ENCODE peak calls at places on chromosome 10, in nine cellular contexts. One of them, this sample, is unnamed. For H3K36me3, the result is how much of the 10 kb centered on the place peaks cover.

GRCh38 chr10:32446701-32447406 is 914 bp downstream of the CCDC7 start:
- DNase-seq in ascending aorta: no peak
- DNase-seq in psoas muscle: no peak
- DNase-seq in cardiac muscle cell: peak
- DNase-seq in brain microvascular endothelial cell: no peak
- DNase-seq in K562: peak
- DNase-seq in GM23338: peak
- DNase-seq in lung: no peak
- DNase-seq in right atrium auricular region: no peak
- DNase-seq in this sample: no peak

GRCh38 chr10:112307631-112308502 is 24.7 kb downstream of the TECTB start:
- DNase-seq in ascending aorta: no peak
- DNase-seq in psoas muscle: no peak
- DNase-seq in cardiac muscle cell: peak
- DNase-seq in brain microvascular endothelial cell: peak
- DNase-seq in K562: peak
- DNase-seq in GM23338: peak
- DNase-seq in lung: peak
- DNase-seq in right atrium auricular region: no peak
- DNase-seq in this sample: no peak

GRCh38 chr10:113045155-113046055 is 95.4 kb downstream of the TCF7L2 start:
- DNase-seq in ascending aorta: no peak
- DNase-seq in psoas muscle: no peak
- DNase-seq in cardiac muscle cell: peak
- DNase-seq in brain microvascular endothelial cell: peak
- DNase-seq in K562: no peak
- DNase-seq in GM23338: no peak
- DNase-seq in lung: no peak
- DNase-seq in right atrium auricular region: no peak
- DNase-seq in this sample: peak

GRCh38 chr10:13525683-13526082 is 3.1 kb downstream of the BEND7 start:
- DNase-seq in ascending aorta: no peak
- DNase-seq in psoas muscle: no peak
- DNase-seq in cardiac muscle cell: no peak
- DNase-seq in brain microvascular endothelial cell: no peak
- DNase-seq in K562: no peak
- DNase-seq in GM23338: no peak
- DNase-seq in lung: no peak
- DNase-seq in right atrium auricular region: no peak
- DNase-seq in this sample: no peak

GRCh38 chr10:12448340-12448728 is 99.0 kb downstream of the CAMK1D start:
- DNase-seq in ascending aorta: no peak
- DNase-seq in psoas muscle: no peak
- DNase-seq in cardiac muscle cell: no peak
- DNase-seq in brain microvascular endothelial cell: peak
- DNase-seq in K562: no peak
- DNase-seq in GM23338: no peak
- DNase-seq in lung: no peak
- DNase-seq in right atrium auricular region: no peak
- DNase-seq in this sample: no peak

GRCh38 chr10:100282907-100283306 is 3.6 kb downstream of the BLOC1S2 start:
- DNase-seq in ascending aorta: no peak
- DNase-seq in psoas muscle: no peak
- DNase-seq in cardiac muscle cell: no peak
- DNase-seq in brain microvascular endothelial cell: no peak
- DNase-seq in K562: no peak
- DNase-seq in GM23338: no peak
- DNase-seq in lung: no peak
- DNase-seq in right atrium auricular region: no peak
- DNase-seq in this sample: no peak

GRCh38 chr10:68327889-68328786 is 3.7 kb upstream of the HNRNPH3 start:
- DNase-seq in ascending aorta: no peak
- DNase-seq in psoas muscle: no peak
- DNase-seq in cardiac muscle cell: peak
- DNase-seq in brain microvascular endothelial cell: peak
- DNase-seq in K562: no peak
- DNase-seq in GM23338: peak
- DNase-seq in lung: no peak
- DNase-seq in right atrium auricular region: no peak
- DNase-seq in this sample: no peak

GRCh38 chr10:33145451-33146188 is 187.6 kb upstream of the ITGB1 start:
- DNase-seq in ascending aorta: no peak
- DNase-seq in psoas muscle: no peak
- DNase-seq in cardiac muscle cell: peak
- DNase-seq in brain microvascular endothelial cell: no peak
- DNase-seq in K562: no peak
- DNase-seq in GM23338: no peak
- DNase-seq in lung: no peak
- DNase-seq in right atrium auricular region: no peak
- DNase-seq in this sample: no peak

GRCh38 chr10:3902054-3902808 is 117.2 kb upstream of the KLF6 start:
- DNase-seq in ascending aorta: no peak
- DNase-seq in psoas muscle: no peak
- DNase-seq in cardiac muscle cell: peak
- DNase-seq in brain microvascular endothelial cell: no peak
- DNase-seq in K562: no peak
- DNase-seq in GM23338: no peak
- DNase-seq in lung: no peak
- DNase-seq in right atrium auricular region: no peak
- DNase-seq in this sample: peak

GRCh38 chr10:61404771-61405170 is 48.4 kb downstream of the TMEM26 start:
- DNase-seq in ascending aorta: no peak
- DNase-seq in psoas muscle: no peak
- DNase-seq in cardiac muscle cell: peak
- DNase-seq in brain microvascular endothelial cell: no peak
- DNase-seq in K562: no peak
- DNase-seq in GM23338: no peak
- DNase-seq in lung: no peak
- DNase-seq in right atrium auricular region: no peak
- DNase-seq in this sample: no peak

GRCh38 chr10:95834375-95834774 is 73.4 kb upstream of the CC2D2B start:
- DNase-seq in ascending aorta: no peak
- DNase-seq in psoas muscle: no peak
- DNase-seq in cardiac muscle cell: no peak
- DNase-seq in brain microvascular endothelial cell: no peak
- DNase-seq in K562: no peak
- DNase-seq in GM23338: no peak
- DNase-seq in lung: no peak
- DNase-seq in right atrium auricular region: no peak
- DNase-seq in this sample: no peak

GRCh38 chr10:46001187-46001756 is 29.0 kb downstream of the TIMM23 start:
- DNase-seq in ascending aorta: no peak
- DNase-seq in psoas muscle: no peak
- DNase-seq in cardiac muscle cell: no peak
- DNase-seq in brain microvascular endothelial cell: no peak
- DNase-seq in K562: peak
- DNase-seq in GM23338: no peak
- DNase-seq in lung: no peak
- DNase-seq in right atrium auricular region: no peak
- DNase-seq in this sample: no peak

GRCh38 chr10:45997994-45998763 is 25.9 kb downstream of the TIMM23 start:
- DNase-seq in ascending aorta: no peak
- DNase-seq in psoas muscle: no peak
- DNase-seq in cardiac muscle cell: no peak
- DNase-seq in brain microvascular endothelial cell: no peak
- DNase-seq in K562: peak
- DNase-seq in GM23338: peak
- DNase-seq in lung: no peak
- DNase-seq in right atrium auricular region: no peak
- DNase-seq in this sample: no peak

GRCh38 chr10:46005383-46005782 is 25.0 kb downstream of the NCOA4 start:
- DNase-seq in ascending aorta: no peak
- DNase-seq in psoas muscle: no peak
- DNase-seq in cardiac muscle cell: no peak
- DNase-seq in brain microvascular endothelial cell: no peak
- DNase-seq in K562: no peak
- DNase-seq in GM23338: no peak
- DNase-seq in lung: no peak
- DNase-seq in right atrium auricular region: no peak
- DNase-seq in this sample: no peak

GRCh38 chr10:46006219-46006618 is 24.2 kb downstream of the NCOA4 start:
- DNase-seq in ascending aorta: no peak
- DNase-seq in psoas muscle: no peak
- DNase-seq in cardiac muscle cell: peak
- DNase-seq in brain microvascular endothelial cell: no peak
- DNase-seq in K562: no peak
- DNase-seq in GM23338: no peak
- DNase-seq in lung: no peak
- DNase-seq in right atrium auricular region: no peak
- DNase-seq in this sample: peak

GRCh38 chr10:46002916-46003693 is 27.3 kb downstream of the NCOA4 start:
- DNase-seq in ascending aorta: no peak
- DNase-seq in psoas muscle: no peak
- DNase-seq in cardiac muscle cell: no peak
- DNase-seq in brain microvascular endothelial cell: no peak
- DNase-seq in K562: no peak
- DNase-seq in GM23338: no peak
- DNase-seq in lung: no peak
- DNase-seq in right atrium auricular region: no peak
- DNase-seq in this sample: no peak
- H3K36me3 ChIP-seq in ascending aorta: under half
- H3K36me3 ChIP-seq in psoas muscle: under half
- H3K36me3 ChIP-seq in cardiac muscle cell: half or more
- H3K36me3 ChIP-seq in brain microvascular endothelial cell: half or more
- H3K36me3 ChIP-seq in K562: half or more
- H3K36me3 ChIP-seq in GM23338: under half
- H3K36me3 ChIP-seq in lung: under half
- H3K36me3 ChIP-seq in right atrium auricular region: half or more
- H3K36me3 ChIP-seq in this sample: under half

DNA sequence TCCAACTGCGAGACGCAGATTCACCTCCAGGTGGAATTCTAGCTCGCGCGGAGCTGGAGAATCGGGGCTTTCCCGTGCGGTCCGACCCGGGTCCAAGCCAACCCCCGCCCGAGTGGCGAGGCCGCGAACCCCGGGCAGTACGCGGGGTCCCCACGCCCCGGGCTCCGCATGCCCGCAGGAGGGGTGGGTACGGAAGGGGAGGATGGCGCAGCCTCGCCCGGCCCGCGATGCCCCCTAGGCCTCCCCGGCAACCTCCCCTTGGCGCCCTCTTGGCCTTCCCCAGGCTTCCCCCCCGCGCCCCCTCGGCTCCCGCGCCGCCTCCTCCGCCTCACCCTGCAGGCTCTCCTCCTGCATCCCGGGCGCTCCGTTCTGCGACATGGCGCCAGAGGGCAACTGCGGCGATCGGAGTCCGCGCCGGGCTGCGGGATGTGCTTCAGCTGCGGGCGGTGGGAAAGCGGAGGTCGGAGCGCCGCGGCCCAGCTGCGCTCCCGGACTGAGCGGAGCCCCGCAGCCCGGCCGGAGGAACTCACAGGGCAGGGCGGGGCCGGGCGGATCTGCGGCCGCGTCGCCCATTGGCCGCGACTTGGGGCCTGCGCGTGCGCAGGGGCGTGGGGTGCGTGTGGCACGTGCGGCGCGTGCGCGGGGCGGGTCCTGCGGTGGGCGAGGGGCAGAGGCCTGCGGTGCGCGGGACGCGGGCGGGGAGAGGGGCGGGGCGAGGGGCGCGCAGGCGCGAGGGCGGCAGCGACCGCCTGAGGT is at the start of gene BNIP3:
- DNase-seq in ascending aorta: peak
- DNase-seq in psoas muscle: peak
- DNase-seq in cardiac muscle cell: peak
- DNase-seq in brain microvascular endothelial cell: peak
- DNase-seq in K562: peak
- DNase-seq in GM23338: peak
- DNase-seq in lung: peak
- DNase-seq in right atrium auricular region: peak
- DNase-seq in this sample: peak
- TF ChIP-seq CTCF in ascending aorta: no peak
- TF ChIP-seq CTCF in psoas muscle: peak
- TF ChIP-seq CTCF in cardiac muscle cell: no peak
- TF ChIP-seq CTCF in brain microvascular endothelial cell: peak
- TF ChIP-seq CTCF in K562: no peak
- TF ChIP-seq CTCF in GM23338: no peak
- TF ChIP-seq CTCF in lung: no peak
- TF ChIP-seq CTCF in right atrium auricular region: no peak
- TF ChIP-seq CTCF in this sample: no peak

GRCh38 chr10:11150876-11151275 is 133.2 kb downstream of the CELF2 start:
- DNase-seq in ascending aorta: no peak
- DNase-seq in psoas muscle: no peak
- DNase-seq in cardiac muscle cell: no peak
- DNase-seq in brain microvascular endothelial cell: no peak
- DNase-seq in K562: no peak
- DNase-seq in GM23338: no peak
- DNase-seq in lung: no peak
- DNase-seq in right atrium auricular region: no peak
- DNase-seq in this sample: no peak
- H3K4me3 ChIP-seq in ascending aorta: no peak
- H3K4me3 ChIP-seq in psoas muscle: no peak
- H3K4me3 ChIP-seq in cardiac muscle cell: no peak
- H3K4me3 ChIP-seq in brain microvascular endothelial cell: no peak
- H3K4me3 ChIP-seq in K562: no peak
- H3K4me3 ChIP-seq in GM23338: no peak
- H3K4me3 ChIP-seq in lung: no peak
- H3K4me3 ChIP-seq in right atrium auricular region: no peak
- H3K4me3 ChIP-seq in this sample: no peak

GRCh38 chr10:70711177-70711576 is 38.9 kb downstream of the ADAMTS14 start:
- DNase-seq in ascending aorta: no peak
- DNase-seq in psoas muscle: no peak
- DNase-seq in cardiac muscle cell: no peak
- DNase-seq in brain microvascular endothelial cell: no peak
- DNase-seq in K562: no peak
- DNase-seq in GM23338: no peak
- DNase-seq in lung: no peak
- DNase-seq in right atrium auricular region: no peak
- DNase-seq in this sample: no peak
- H3K36me3 ChIP-seq in ascending aorta: under half
- H3K36me3 ChIP-seq in psoas muscle: under half
- H3K36me3 ChIP-seq in cardiac muscle cell: under half
- H3K36me3 ChIP-seq in brain microvascular endothelial cell: under half
- H3K36me3 ChIP-seq in K562: half or more
- H3K36me3 ChIP-seq in GM23338: under half
- H3K36me3 ChIP-seq in lung: under half
- H3K36me3 ChIP-seq in right atrium auricular region: under half
- H3K36me3 ChIP-seq in this sample: under half

GRCh38 chr10:104791471-104791870 is 150.4 kb downstream of the SORCS3 start:
- DNase-seq in ascending aorta: no peak
- DNase-seq in psoas muscle: no peak
- DNase-seq in cardiac muscle cell: no peak
- DNase-seq in brain microvascular endothelial cell: no peak
- DNase-seq in K562: no peak
- DNase-seq in GM23338: no peak
- DNase-seq in lung: no peak
- DNase-seq in right atrium auricular region: no peak
- DNase-seq in this sample: no peak

GRCh38 chr10:104796817-104797216 is 155.7 kb downstream of the SORCS3 start:
- DNase-seq in ascending aorta: no peak
- DNase-seq in psoas muscle: no peak
- DNase-seq in cardiac muscle cell: no peak
- DNase-seq in brain microvascular endothelial cell: no peak
- DNase-seq in K562: no peak
- DNase-seq in GM23338: no peak
- DNase-seq in lung: no peak
- DNase-seq in right atrium auricular region: no peak
- DNase-seq in this sample: no peak

DNA sequence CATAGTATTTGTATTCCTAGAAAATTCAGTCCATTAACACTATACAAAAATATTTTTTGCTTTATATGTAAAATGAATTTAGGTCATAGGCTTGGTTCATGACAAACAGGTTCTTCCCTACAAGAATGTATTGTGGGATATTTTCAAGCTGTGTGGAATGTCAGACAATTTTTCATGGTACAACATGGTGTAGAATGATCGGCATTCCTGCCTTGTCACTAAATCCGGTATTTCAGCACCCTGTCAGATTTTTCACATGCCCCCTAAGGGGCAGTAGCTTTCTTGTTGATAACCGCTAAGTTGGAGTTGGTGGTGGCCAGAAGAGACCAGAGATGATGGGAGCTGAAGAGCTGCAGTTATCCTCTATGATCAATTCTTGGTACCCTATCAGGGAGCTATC is 154.3 kb downstream of the SORCS3 start:
- DNase-seq in ascending aorta: no peak
- DNase-seq in psoas muscle: no peak
- DNase-seq in cardiac muscle cell: no peak
- DNase-seq in brain microvascular endothelial cell: no peak
- DNase-seq in K562: no peak
- DNase-seq in GM23338: no peak
- DNase-seq in lung: no peak
- DNase-seq in right atrium auricular region: no peak
- DNase-seq in this sample: no peak
- TF ChIP-seq CTCF in ascending aorta: no peak
- TF ChIP-seq CTCF in psoas muscle: no peak
- TF ChIP-seq CTCF in cardiac muscle cell: no peak
- TF ChIP-seq CTCF in brain microvascular endothelial cell: no peak
- TF ChIP-seq CTCF in K562: no peak
- TF ChIP-seq CTCF in GM23338: no peak
- TF ChIP-seq CTCF in lung: no peak
- TF ChIP-seq CTCF in right atrium auricular region: no peak
- TF ChIP-seq CTCF in this sample: no peak

This sample was measured in kidney epithelial cell.